ENCODE peak calls at places on chromosomes 11 and 22, in four cellular contexts. C is H1, V is HCT116, A is GM12878. H is an unnamed sample.

GRCh38 chr11:62565100-62565802 is 8.4 kb downstream of the EEF1G start:
- DNase-seq in V (no peak), C (no peak), A (no peak), H (no peak)

GRCh38 chr22:43533656-43534428 is 122.0 kb downstream of the MPPED1 start:
- DNase-seq in A (no peak), C (no peak), V (no peak), H (no peak)

GRCh38 chr11:1150769-1151365 is 6.9 kb upstream of the MUC5AC start:
- DNase-seq in A (no peak), V (no peak), C (no peak), H (no peak)

GRCh38 chr22:29208879-29209623 is 3.4 kb downstream of the EMID1 start:
- DNase-seq in A (peak), C (no peak), V (no peak), H (no peak)

GRCh38 chr22:35894464-35894878 is 134.2 kb downstream of the RBFOX2 start:
- DNase-seq in V (no peak), A (no peak), C (no peak), H (no peak)

GRCh38 chr11:10584071-10584501 is 15.6 kb upstream of the LYVE1 start:
- DNase-seq in A (no peak), C (no peak), V (no peak), H (no peak)

GRCh38 chr22:25919452-25919851 is 177.5 kb downstream of the MYO18B start:
- DNase-seq in V (no peak), A (no peak), C (no peak), H (no peak)

GRCh38 chr22:41917906-41918791 is 3.3 kb upstream of the SHISA8 start:
- DNase-seq in V (no peak), A (no peak), C (no peak), H (no peak)

GRCh38 chr22:36873614-36874308 is 13.0 kb downstream of the NCF4 start:
- DNase-seq in C (no peak), A (peak), V (peak), H (peak)

GRCh38 chr11:69166186-69167115 is 10.7 kb downstream of the SMIM38 start:
- DNase-seq in C (peak), V (peak), A (peak), H (no peak)

GRCh38 chr22:43400449-43400848 is 11.4 kb upstream of the MPPED1 start:
- DNase-seq in C (no peak), A (no peak), V (no peak), H (no peak)

GRCh38 chr11:75583710-75584658 is 21.9 kb downstream of the SERPINH1 start:
- DNase-seq in C (no peak), V (no peak), A (no peak), H (peak)

GRCh38 chr11:59196777-59197176 is 15.9 kb downstream of the MPEG1 start:
- DNase-seq in A (no peak), C (no peak), V (no peak), H (no peak)

GRCh38 chr22:18952022-18952421 is 15.9 kb upstream of the PRODH start:
- DNase-seq in V (no peak), C (no peak), A (no peak), H (no peak)

GRCh38 chr11:12120031-12121008 is 9.9 kb downstream of the MICAL2 start:
- DNase-seq in C (no peak), A (no peak), V (no peak), H (no peak)

GRCh38 chr11:74055938-74056337 is 47.1 kb upstream of the UCP3 start:
- DNase-seq in C (no peak), V (peak), A (no peak), H (no peak)

GRCh38 chr11:2569731-2570210 is 125.0 kb downstream of the KCNQ1 start:
- DNase-seq in V (no peak), C (no peak), A (no peak), H (no peak)

GRCh38 chr11:1162498-1163311 is 5.0 kb downstream of the MUC5AC start:
- DNase-seq in V (no peak), C (no peak), A (no peak), H (no peak)

GRCh38 chr22:48489551-48490512 is 1337.8 kb downstream of the BRD1 start:
- DNase-seq in A (no peak), C (no peak), V (no peak), H (no peak)

GRCh38 chr22:43269325-43270040 is 73.7 kb downstream of the SCUBE1 start:
- DNase-seq in V (no peak), C (no peak), A (no peak), H (no peak)

GRCh38 chr22:39133871-39134270 is 18.6 kb downstream of the CBX7 start:
- DNase-seq in A (no peak), C (no peak), V (no peak), H (no peak)

GRCh38 chr11:43904737-43905515 is 24.3 kb downstream of the ALKBH3 start:
- DNase-seq in A (no peak), C (no peak), V (no peak), H (no peak)

GRCh38 chr11:14449302-14449714 is 50.3 kb downstream of the COPB1 start:
- DNase-seq in V (no peak), C (no peak), A (no peak), H (no peak)

GRCh38 chr11:44701276-44701675 is 25.5 kb upstream of the TSPAN18 start:
- DNase-seq in C (no peak), A (no peak), V (no peak), H (no peak)

GRCh38 chr11:115961168-115962003 is 457.2 kb upstream of the CADM1 start:
- DNase-seq in V (no peak), A (no peak), C (no peak), H (no peak)

DNA sequence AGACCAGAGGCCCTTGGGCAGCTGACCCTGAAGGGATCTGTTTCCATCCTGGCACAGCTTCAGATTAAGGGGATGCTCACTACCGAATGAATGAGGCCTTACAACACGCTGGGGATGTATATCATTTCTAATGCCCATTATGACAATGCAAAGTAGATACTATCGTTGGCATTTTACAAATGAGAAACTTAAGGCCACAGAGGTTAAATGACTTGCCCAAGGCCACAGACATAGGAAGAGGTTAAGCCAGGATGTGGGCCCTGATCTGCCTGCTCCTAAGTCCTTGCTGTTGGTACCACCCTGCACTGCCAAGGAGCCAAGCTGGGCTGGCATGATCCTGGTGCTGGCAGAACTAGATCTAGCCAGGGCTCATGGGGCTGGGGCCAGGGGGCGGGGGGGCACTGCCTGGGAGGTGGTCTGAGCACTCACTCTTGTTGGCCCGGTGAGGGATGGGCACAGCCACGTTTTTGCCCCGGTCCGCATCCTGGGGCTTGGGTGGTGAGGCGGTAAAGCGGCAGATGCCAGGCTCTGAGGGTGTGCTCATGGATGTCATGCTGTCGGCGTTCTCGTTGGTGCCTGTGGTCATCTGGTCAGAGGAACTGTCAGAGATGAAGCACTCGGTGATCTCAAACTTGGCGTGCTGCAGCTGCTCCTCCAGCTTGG is 102.8 kb downstream of the CEP164 start:
- DNase-seq in C (no peak), V (no peak), A (no peak), H (no peak)
- TF ChIP-seq JUND in C (no peak), V (no peak), A (no peak), H (no peak)

GRCh38 chr11:126408496-126408895 is 53.0 kb downstream of the ST3GAL4 start:
- DNase-seq in V (no peak), C (no peak), A (no peak), H (no peak)

GRCh38 chr11:126405906-126406305 is 50.4 kb downstream of the ST3GAL4 start:
- DNase-seq in V (peak), A (no peak), C (no peak), H (peak)

GRCh38 chr11:126406368-126406767 is 50.9 kb downstream of the ST3GAL4 start:
- DNase-seq in C (no peak), V (no peak), A (no peak), H (no peak)

GRCh38 chr11:126407682-126408288 is 52.3 kb downstream of the ST3GAL4 start:
- DNase-seq in V (no peak), A (no peak), C (no peak), H (no peak)

GRCh38 chr11:126407101-126407521 is 51.6 kb downstream of the ST3GAL4 start:
- DNase-seq in A (no peak), C (no peak), V (no peak), H (no peak)
- TF ChIP-seq JUND in A (no peak), C (no peak), V (no peak), H (no peak)

GRCh38 chr11:109853156-109853776 is 239.9 kb upstream of the ZC3H12C start:
- DNase-seq in C (no peak), V (peak), A (peak), H (peak)
- TF ChIP-seq JUND in C (no peak), V (no peak), A (no peak), H (no peak)

DNA sequence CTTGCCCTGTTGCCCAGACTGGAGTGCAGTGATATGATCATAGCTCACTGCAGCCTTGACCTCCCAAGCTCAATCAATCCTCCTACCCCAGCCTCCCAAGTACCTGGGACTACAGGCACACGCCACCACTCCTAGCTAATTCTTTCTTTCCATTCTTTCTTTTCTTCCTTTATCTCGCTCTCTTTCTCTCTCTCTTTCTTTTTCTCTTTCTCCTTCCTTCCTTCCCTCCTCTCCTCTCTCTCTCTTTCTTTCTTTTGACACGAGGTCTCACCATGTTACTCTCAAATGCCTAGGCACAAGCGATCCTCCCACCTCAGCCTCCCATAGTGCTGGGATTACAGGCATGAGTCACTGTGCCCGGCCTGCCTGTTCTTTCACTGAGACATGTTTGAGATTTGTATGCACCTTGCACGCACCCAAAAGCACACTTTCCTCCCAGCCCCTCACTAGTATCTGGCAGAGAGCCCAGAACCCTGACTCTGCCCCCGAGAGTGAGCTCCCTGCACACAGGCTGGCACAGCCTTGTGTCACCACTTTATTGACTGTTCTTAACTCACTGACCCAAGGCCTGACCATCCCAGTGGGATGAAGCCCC is 56.8 kb downstream of the CD6 start:
- DNase-seq in V (no peak), A (peak), C (no peak), H (no peak)
- TF ChIP-seq JUND in V (no peak), A (no peak), C (no peak), H (no peak)

GRCh38 chr22:49527611-49528419 is 299.9 kb downstream of the BRD1 start:
- DNase-seq in V (no peak), C (no peak), A (no peak), H (no peak)

GRCh38 chr22:49525366-49525765 is 302.3 kb downstream of the BRD1 start:
- DNase-seq in A (no peak), C (no peak), V (no peak), H (no peak)

GRCh38 chr22:49528420-49528720 is 299.3 kb downstream of the BRD1 start:
- DNase-seq in V (no peak), C (no peak), A (no peak), H (no peak)

GRCh38 chr22:49524362-49524761 is 303.3 kb downstream of the BRD1 start:
- DNase-seq in A (no peak), V (no peak), C (no peak), H (no peak)

DNA sequence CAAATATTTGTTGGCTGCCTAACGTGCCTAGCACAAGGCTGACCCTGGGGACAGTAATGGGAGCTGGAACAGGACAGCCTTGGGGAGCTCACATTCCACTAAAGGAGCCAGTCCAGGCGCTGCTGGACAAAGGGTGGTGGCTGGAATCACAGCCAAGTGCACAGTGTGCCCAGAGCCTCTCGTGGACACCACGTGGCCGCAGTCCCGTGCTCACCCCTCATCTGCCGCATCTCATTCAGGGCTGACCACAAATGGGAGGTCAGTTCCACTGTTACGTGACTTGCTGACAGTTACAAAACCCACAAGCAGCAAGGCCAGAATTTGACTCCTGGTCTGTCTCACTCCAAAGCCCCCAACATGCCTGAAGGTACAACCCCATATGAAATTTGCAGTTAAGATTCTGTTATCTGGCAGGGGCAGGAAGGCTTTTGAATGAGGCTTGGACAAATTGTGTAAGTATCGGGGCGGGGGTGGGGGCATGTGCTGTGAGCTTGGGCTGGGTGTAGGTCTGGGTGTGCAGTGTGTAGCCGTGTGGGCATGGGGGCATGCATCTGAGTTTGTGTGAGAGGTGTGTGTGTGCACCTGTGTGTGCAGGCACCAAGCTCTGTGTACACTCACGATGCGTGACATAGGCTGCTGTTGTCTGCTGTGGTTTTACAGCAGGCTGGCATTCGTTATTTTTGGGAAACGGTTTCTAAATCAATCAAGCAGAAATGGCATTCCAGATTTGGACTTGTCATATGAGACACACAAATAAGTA is 301.7 kb downstream of the BRD1 start:
- DNase-seq in V (no peak), A (no peak), C (no peak), H (no peak)
- TF ChIP-seq JUND in V (no peak), A (no peak), C (no peak), H (no peak)

DNA sequence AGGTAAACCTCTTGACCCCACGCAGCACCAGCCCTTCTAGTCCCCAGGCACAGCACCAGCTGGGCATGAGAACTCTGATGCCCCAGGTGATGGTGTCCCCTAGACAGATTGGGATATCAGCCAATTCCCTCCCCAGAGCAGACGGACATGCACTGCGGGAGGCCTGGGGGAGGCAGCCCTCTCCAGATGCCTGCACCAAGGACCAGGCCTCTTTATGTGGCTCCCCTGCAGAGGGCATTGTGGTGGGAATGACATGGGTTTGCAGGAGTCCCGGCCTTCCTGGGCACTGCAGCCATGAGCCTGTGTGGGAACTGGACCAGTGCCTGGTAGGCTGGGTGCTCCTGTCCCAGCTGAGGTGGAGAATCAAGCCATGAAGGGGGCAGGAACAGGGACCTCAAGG is 25.9 kb downstream of the PPM1F start:
- DNase-seq in V (no peak), C (no peak), A (no peak), H (no peak)
- TF ChIP-seq JUND in V (no peak), C (no peak), A (no peak), H (no peak)

GRCh38 chr11:88341852-88342251 is 4.3 kb upstream of the CTSC start:
- DNase-seq in A (no peak), C (no peak), V (no peak), H (no peak)
- TF ChIP-seq JUND in A (no peak), C (no peak), V (no peak), H (no peak)

DNA sequence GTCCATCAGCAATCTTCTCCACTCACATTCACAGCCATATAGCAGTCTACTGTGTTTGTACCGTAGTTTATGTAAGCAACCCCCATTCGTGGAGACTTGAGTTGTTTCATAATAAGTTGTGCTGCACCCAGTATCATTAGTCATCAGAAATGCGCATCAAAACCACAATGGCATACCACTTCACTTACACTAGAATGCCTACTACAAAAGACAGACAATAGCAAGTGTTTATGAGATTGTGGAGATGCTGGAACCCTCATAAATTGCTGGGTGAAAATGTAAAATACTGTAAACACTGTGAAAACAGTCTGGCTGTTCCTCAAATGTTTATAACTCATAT is 133.3 kb downstream of the ATXN10 start:
- DNase-seq in A (no peak), C (no peak), V (peak), H (no peak)
- TF ChIP-seq JUND in A (no peak), C (no peak), V (peak), H (no peak)

DNA sequence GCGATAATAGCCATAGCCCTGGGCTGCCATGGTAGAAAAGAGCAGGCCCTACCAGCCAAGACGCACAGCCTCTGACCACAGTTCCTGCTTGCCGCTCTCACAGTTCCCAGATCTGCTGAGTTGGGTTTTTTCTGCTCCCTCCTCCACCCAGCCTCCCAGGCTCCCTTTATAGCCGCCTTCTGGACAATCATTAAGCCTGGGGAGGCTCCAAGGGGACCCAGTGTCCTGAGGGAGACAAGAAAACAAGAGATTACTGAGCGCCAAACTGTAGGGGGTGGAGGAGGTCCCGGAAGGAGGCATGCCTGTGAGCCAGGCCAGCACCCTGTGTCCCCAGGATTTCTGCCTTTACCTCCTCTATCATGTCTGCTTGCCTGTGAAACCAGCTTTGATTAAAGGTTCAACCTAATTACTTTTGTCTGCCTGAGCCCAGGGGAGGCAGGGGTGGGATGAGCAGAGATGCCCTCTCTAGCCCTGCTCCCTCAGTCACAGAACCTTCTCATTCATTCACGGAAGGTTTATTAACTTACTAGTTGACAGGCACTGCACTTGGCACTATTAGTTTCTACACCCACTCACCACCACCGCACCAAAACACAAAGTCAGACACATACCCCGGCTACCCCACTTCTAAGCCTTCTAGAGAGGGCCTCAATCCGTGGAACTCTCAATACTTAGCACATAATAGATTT is 1.2 kb downstream of the SLC37A4 start:
- DNase-seq in C (no peak), A (no peak), V (no peak), H (no peak)
- TF ChIP-seq JUND in C (no peak), A (no peak), V (no peak), H (no peak)

H was measured in T47D.